ENCODE peak calls at places on chromosomes 11 and 22, in seven cellular contexts. One of them, this sample, is unnamed.

GRCh38 chr22:22030493-22031182 is 48.1 kb upstream of the TOP3B start:
- DNase-seq in NCI-H774: no peak
- DNase-seq in glutamatergic neuron: peak; percentile 33
- DNase-seq in activated CD4-positive, alpha-beta T cell treated with anti-CD3 and anti-CD28 coated beads for 24 hours: no peak
- DNase-seq in NCI-H187: no peak
- DNase-seq in CD8-positive, alpha-beta memory T cell: no peak
- DNase-seq in stimulated activated CD4-positive, alpha-beta T cell treated with anti-CD3 and anti-CD28 coated beads, Interleukin-2, amount 100 ng/mL, for 24 hours: peak; percentile 4
- DNase-seq in this sample: peak; percentile 57

GRCh38 chr22:22881116-22882032 is 6.2 kb upstream of the IGLL5 start:
- DNase-seq in NCI-H774: peak; percentile 36
- DNase-seq in glutamatergic neuron: no peak
- DNase-seq in activated CD4-positive, alpha-beta T cell treated with anti-CD3 and anti-CD28 coated beads for 24 hours: no peak
- DNase-seq in NCI-H187: no peak
- DNase-seq in CD8-positive, alpha-beta memory T cell: no peak
- DNase-seq in stimulated activated CD4-positive, alpha-beta T cell treated with anti-CD3 and anti-CD28 coated beads, Interleukin-2, amount 100 ng/mL, for 24 hours: no peak
- DNase-seq in this sample: no peak

GRCh38 chr11:123235117-123235686 is 40.2 kb upstream of the CLMP start:
- DNase-seq in NCI-H774: no peak
- DNase-seq in glutamatergic neuron: peak; percentile 61
- DNase-seq in activated CD4-positive, alpha-beta T cell treated with anti-CD3 and anti-CD28 coated beads for 24 hours: peak; percentile 16
- DNase-seq in NCI-H187: no peak
- DNase-seq in CD8-positive, alpha-beta memory T cell: no peak
- DNase-seq in stimulated activated CD4-positive, alpha-beta T cell treated with anti-CD3 and anti-CD28 coated beads, Interleukin-2, amount 100 ng/mL, for 24 hours: peak; percentile 62
- DNase-seq in this sample: peak; percentile 61

GRCh38 chr11:73262851-73263495 is 9.2 kb upstream of the P2RY6 start:
- DNase-seq in NCI-H774: no peak
- DNase-seq in glutamatergic neuron: no peak
- DNase-seq in activated CD4-positive, alpha-beta T cell treated with anti-CD3 and anti-CD28 coated beads for 24 hours: no peak
- DNase-seq in NCI-H187: no peak
- DNase-seq in CD8-positive, alpha-beta memory T cell: no peak
- DNase-seq in stimulated activated CD4-positive, alpha-beta T cell treated with anti-CD3 and anti-CD28 coated beads, Interleukin-2, amount 100 ng/mL, for 24 hours: no peak
- DNase-seq in this sample: no peak

GRCh38 chr11:1341928-1342524 is 32.6 kb upstream of the TOLLIP start:
- DNase-seq in NCI-H774: no peak
- DNase-seq in glutamatergic neuron: no peak
- DNase-seq in activated CD4-positive, alpha-beta T cell treated with anti-CD3 and anti-CD28 coated beads for 24 hours: no peak
- DNase-seq in NCI-H187: no peak
- DNase-seq in CD8-positive, alpha-beta memory T cell: no peak
- DNase-seq in stimulated activated CD4-positive, alpha-beta T cell treated with anti-CD3 and anti-CD28 coated beads, Interleukin-2, amount 100 ng/mL, for 24 hours: no peak
- DNase-seq in this sample: no peak

GRCh38 chr11:119389611-119390254 is 8.2 kb upstream of the USP2 start:
- DNase-seq in NCI-H774: peak; percentile 31
- DNase-seq in glutamatergic neuron: no peak
- DNase-seq in activated CD4-positive, alpha-beta T cell treated with anti-CD3 and anti-CD28 coated beads for 24 hours: no peak
- DNase-seq in NCI-H187: no peak
- DNase-seq in CD8-positive, alpha-beta memory T cell: no peak
- DNase-seq in stimulated activated CD4-positive, alpha-beta T cell treated with anti-CD3 and anti-CD28 coated beads, Interleukin-2, amount 100 ng/mL, for 24 hours: no peak
- DNase-seq in this sample: peak; percentile 71

GRCh38 chr11:80955588-80955987 is 1514.8 kb upstream of the TENM4 start:
- DNase-seq in NCI-H774: no peak
- DNase-seq in glutamatergic neuron: no peak
- DNase-seq in activated CD4-positive, alpha-beta T cell treated with anti-CD3 and anti-CD28 coated beads for 24 hours: no peak
- DNase-seq in NCI-H187: no peak
- DNase-seq in CD8-positive, alpha-beta memory T cell: no peak
- DNase-seq in stimulated activated CD4-positive, alpha-beta T cell treated with anti-CD3 and anti-CD28 coated beads, Interleukin-2, amount 100 ng/mL, for 24 hours: no peak
- DNase-seq in this sample: peak; percentile 69

GRCh38 chr11:1882265-1883238 is 9.1 kb downstream of the PRR33 start:
- DNase-seq in NCI-H774: peak; percentile 44
- DNase-seq in glutamatergic neuron: peak; percentile 91
- DNase-seq in activated CD4-positive, alpha-beta T cell treated with anti-CD3 and anti-CD28 coated beads for 24 hours: peak; percentile 82
- DNase-seq in NCI-H187: no peak
- DNase-seq in CD8-positive, alpha-beta memory T cell: peak; percentile 75
- DNase-seq in stimulated activated CD4-positive, alpha-beta T cell treated with anti-CD3 and anti-CD28 coated beads, Interleukin-2, amount 100 ng/mL, for 24 hours: peak; percentile 89
- DNase-seq in this sample: peak; percentile 77

GRCh38 chr22:47160141-47160541 is 397.7 kb downstream of the TBC1D22A start:
- DNase-seq in NCI-H774: no peak
- DNase-seq in glutamatergic neuron: peak; percentile 11
- DNase-seq in activated CD4-positive, alpha-beta T cell treated with anti-CD3 and anti-CD28 coated beads for 24 hours: no peak
- DNase-seq in NCI-H187: no peak
- DNase-seq in CD8-positive, alpha-beta memory T cell: no peak
- DNase-seq in stimulated activated CD4-positive, alpha-beta T cell treated with anti-CD3 and anti-CD28 coated beads, Interleukin-2, amount 100 ng/mL, for 24 hours: no peak
- DNase-seq in this sample: no peak

GRCh38 chr22:42080287-42080686 is 787 bp downstream of the SMDT1 start:
- DNase-seq in NCI-H774: no peak
- DNase-seq in glutamatergic neuron: no peak
- DNase-seq in activated CD4-positive, alpha-beta T cell treated with anti-CD3 and anti-CD28 coated beads for 24 hours: no peak
- DNase-seq in NCI-H187: no peak
- DNase-seq in CD8-positive, alpha-beta memory T cell: no peak
- DNase-seq in stimulated activated CD4-positive, alpha-beta T cell treated with anti-CD3 and anti-CD28 coated beads, Interleukin-2, amount 100 ng/mL, for 24 hours: no peak
- DNase-seq in this sample: peak; percentile 25

GRCh38 chr11:125064070-125064469 is 965 bp downstream of the SLC37A2 start:
- DNase-seq in NCI-H774: no peak
- DNase-seq in glutamatergic neuron: no peak
- DNase-seq in activated CD4-positive, alpha-beta T cell treated with anti-CD3 and anti-CD28 coated beads for 24 hours: no peak
- DNase-seq in NCI-H187: no peak
- DNase-seq in CD8-positive, alpha-beta memory T cell: no peak
- DNase-seq in stimulated activated CD4-positive, alpha-beta T cell treated with anti-CD3 and anti-CD28 coated beads, Interleukin-2, amount 100 ng/mL, for 24 hours: no peak
- DNase-seq in this sample: no peak

GRCh38 chr22:44181912-44182590 is 1.3 kb downstream of the PARVG start:
- DNase-seq in NCI-H774: no peak
- DNase-seq in glutamatergic neuron: no peak
- DNase-seq in activated CD4-positive, alpha-beta T cell treated with anti-CD3 and anti-CD28 coated beads for 24 hours: no peak
- DNase-seq in NCI-H187: no peak
- DNase-seq in CD8-positive, alpha-beta memory T cell: peak; percentile 8
- DNase-seq in stimulated activated CD4-positive, alpha-beta T cell treated with anti-CD3 and anti-CD28 coated beads, Interleukin-2, amount 100 ng/mL, for 24 hours: peak; percentile 38
- DNase-seq in this sample: no peak

GRCh38 chr11:66891849-66892660 is 35.2 kb downstream of the LRFN4 start:
- DNase-seq in NCI-H774: no peak
- DNase-seq in glutamatergic neuron: no peak
- DNase-seq in activated CD4-positive, alpha-beta T cell treated with anti-CD3 and anti-CD28 coated beads for 24 hours: peak; percentile 33
- DNase-seq in NCI-H187: no peak
- DNase-seq in CD8-positive, alpha-beta memory T cell: no peak
- DNase-seq in stimulated activated CD4-positive, alpha-beta T cell treated with anti-CD3 and anti-CD28 coated beads, Interleukin-2, amount 100 ng/mL, for 24 hours: peak; percentile 64
- DNase-seq in this sample: peak; percentile 96

GRCh38 chr11:93133710-93134109 is 64.1 kb downstream of the SLC36A4 start:
- DNase-seq in NCI-H774: no peak
- DNase-seq in glutamatergic neuron: no peak
- DNase-seq in activated CD4-positive, alpha-beta T cell treated with anti-CD3 and anti-CD28 coated beads for 24 hours: no peak
- DNase-seq in NCI-H187: no peak
- DNase-seq in CD8-positive, alpha-beta memory T cell: no peak
- DNase-seq in stimulated activated CD4-positive, alpha-beta T cell treated with anti-CD3 and anti-CD28 coated beads, Interleukin-2, amount 100 ng/mL, for 24 hours: no peak
- DNase-seq in this sample: no peak

GRCh38 chr11:2718817-2719438 is 19.1 kb upstream of the KCNQ1OT1 start:
- DNase-seq in NCI-H774: no peak
- DNase-seq in glutamatergic neuron: no peak
- DNase-seq in activated CD4-positive, alpha-beta T cell treated with anti-CD3 and anti-CD28 coated beads for 24 hours: no peak
- DNase-seq in NCI-H187: no peak
- DNase-seq in CD8-positive, alpha-beta memory T cell: no peak
- DNase-seq in stimulated activated CD4-positive, alpha-beta T cell treated with anti-CD3 and anti-CD28 coated beads, Interleukin-2, amount 100 ng/mL, for 24 hours: no peak
- DNase-seq in this sample: no peak

GRCh38 chr11:10688401-10688800 is 5.2 kb downstream of the IRAG1 start:
- DNase-seq in NCI-H774: no peak
- DNase-seq in glutamatergic neuron: no peak
- DNase-seq in activated CD4-positive, alpha-beta T cell treated with anti-CD3 and anti-CD28 coated beads for 24 hours: no peak
- DNase-seq in NCI-H187: no peak
- DNase-seq in CD8-positive, alpha-beta memory T cell: no peak
- DNase-seq in stimulated activated CD4-positive, alpha-beta T cell treated with anti-CD3 and anti-CD28 coated beads, Interleukin-2, amount 100 ng/mL, for 24 hours: no peak
- DNase-seq in this sample: peak; percentile 45

GRCh38 chr22:29072979-29073617 is at the start of gene KREMEN1:
- DNase-seq in NCI-H774: no peak
- DNase-seq in glutamatergic neuron: peak; percentile 35
- DNase-seq in activated CD4-positive, alpha-beta T cell treated with anti-CD3 and anti-CD28 coated beads for 24 hours: no peak
- DNase-seq in NCI-H187: no peak
- DNase-seq in CD8-positive, alpha-beta memory T cell: no peak
- DNase-seq in stimulated activated CD4-positive, alpha-beta T cell treated with anti-CD3 and anti-CD28 coated beads, Interleukin-2, amount 100 ng/mL, for 24 hours: no peak
- DNase-seq in this sample: no peak

GRCh38 chr11:5624489-5625278 is at the start of gene TRIM34:
- DNase-seq in NCI-H774: peak; percentile 28
- DNase-seq in glutamatergic neuron: no peak
- DNase-seq in activated CD4-positive, alpha-beta T cell treated with anti-CD3 and anti-CD28 coated beads for 24 hours: peak; percentile 40
- DNase-seq in NCI-H187: no peak
- DNase-seq in CD8-positive, alpha-beta memory T cell: peak; percentile 36
- DNase-seq in stimulated activated CD4-positive, alpha-beta T cell treated with anti-CD3 and anti-CD28 coated beads, Interleukin-2, amount 100 ng/mL, for 24 hours: peak; percentile 42
- DNase-seq in this sample: peak; percentile 51

GRCh38 chr22:38257170-38257569 is 15.6 kb downstream of the TMEM184B start:
- DNase-seq in NCI-H774: no peak
- DNase-seq in glutamatergic neuron: no peak
- DNase-seq in activated CD4-positive, alpha-beta T cell treated with anti-CD3 and anti-CD28 coated beads for 24 hours: no peak
- DNase-seq in NCI-H187: no peak
- DNase-seq in CD8-positive, alpha-beta memory T cell: no peak
- DNase-seq in stimulated activated CD4-positive, alpha-beta T cell treated with anti-CD3 and anti-CD28 coated beads, Interleukin-2, amount 100 ng/mL, for 24 hours: no peak
- DNase-seq in this sample: no peak

GRCh38 chr11:122202161-122202950 is 86.3 kb upstream of the BLID start:
- DNase-seq in NCI-H774: no peak
- DNase-seq in glutamatergic neuron: no peak
- DNase-seq in activated CD4-positive, alpha-beta T cell treated with anti-CD3 and anti-CD28 coated beads for 24 hours: no peak
- DNase-seq in NCI-H187: no peak
- DNase-seq in CD8-positive, alpha-beta memory T cell: no peak
- DNase-seq in stimulated activated CD4-positive, alpha-beta T cell treated with anti-CD3 and anti-CD28 coated beads, Interleukin-2, amount 100 ng/mL, for 24 hours: no peak
- DNase-seq in this sample: no peak

GRCh38 chr22:29626497-29627195 is 23.2 kb downstream of the NF2 start:
- DNase-seq in NCI-H774: no peak
- DNase-seq in glutamatergic neuron: no peak
- DNase-seq in activated CD4-positive, alpha-beta T cell treated with anti-CD3 and anti-CD28 coated beads for 24 hours: no peak
- DNase-seq in NCI-H187: no peak
- DNase-seq in CD8-positive, alpha-beta memory T cell: no peak
- DNase-seq in stimulated activated CD4-positive, alpha-beta T cell treated with anti-CD3 and anti-CD28 coated beads, Interleukin-2, amount 100 ng/mL, for 24 hours: no peak
- DNase-seq in this sample: no peak

GRCh38 chr11:88849368-88849767 is 216.4 kb downstream of the GRM5 start:
- DNase-seq in NCI-H774: no peak
- DNase-seq in glutamatergic neuron: no peak
- DNase-seq in activated CD4-positive, alpha-beta T cell treated with anti-CD3 and anti-CD28 coated beads for 24 hours: no peak
- DNase-seq in NCI-H187: no peak
- DNase-seq in CD8-positive, alpha-beta memory T cell: no peak
- DNase-seq in stimulated activated CD4-positive, alpha-beta T cell treated with anti-CD3 and anti-CD28 coated beads, Interleukin-2, amount 100 ng/mL, for 24 hours: no peak
- DNase-seq in this sample: no peak

GRCh38 chr11:78660451-78660850 is 85.8 kb upstream of the NARS2 start:
- DNase-seq in NCI-H774: no peak
- DNase-seq in glutamatergic neuron: no peak
- DNase-seq in activated CD4-positive, alpha-beta T cell treated with anti-CD3 and anti-CD28 coated beads for 24 hours: no peak
- DNase-seq in NCI-H187: no peak
- DNase-seq in CD8-positive, alpha-beta memory T cell: no peak
- DNase-seq in stimulated activated CD4-positive, alpha-beta T cell treated with anti-CD3 and anti-CD28 coated beads, Interleukin-2, amount 100 ng/mL, for 24 hours: no peak
- DNase-seq in this sample: no peak

GRCh38 chr11:13668957-13669521 is 571 bp downstream of the FAR1 start:
- DNase-seq in NCI-H774: peak; percentile 31
- DNase-seq in glutamatergic neuron: peak; percentile 71
- DNase-seq in activated CD4-positive, alpha-beta T cell treated with anti-CD3 and anti-CD28 coated beads for 24 hours: no peak
- DNase-seq in NCI-H187: no peak
- DNase-seq in CD8-positive, alpha-beta memory T cell: no peak
- DNase-seq in stimulated activated CD4-positive, alpha-beta T cell treated with anti-CD3 and anti-CD28 coated beads, Interleukin-2, amount 100 ng/mL, for 24 hours: peak; percentile 56
- DNase-seq in this sample: peak; percentile 65

GRCh38 chr11:34840736-34841386 is 75.3 kb downstream of the APIP start:
- DNase-seq in NCI-H774: no peak
- DNase-seq in glutamatergic neuron: no peak
- DNase-seq in activated CD4-positive, alpha-beta T cell treated with anti-CD3 and anti-CD28 coated beads for 24 hours: no peak
- DNase-seq in NCI-H187: no peak
- DNase-seq in CD8-positive, alpha-beta memory T cell: no peak
- DNase-seq in stimulated activated CD4-positive, alpha-beta T cell treated with anti-CD3 and anti-CD28 coated beads, Interleukin-2, amount 100 ng/mL, for 24 hours: peak; percentile 18
- DNase-seq in this sample: peak; percentile 82

GRCh38 chr11:32829680-32830412 is at the start of gene PRRG4:
- DNase-seq in NCI-H774: peak; percentile 72
- DNase-seq in glutamatergic neuron: peak; percentile 62
- DNase-seq in activated CD4-positive, alpha-beta T cell treated with anti-CD3 and anti-CD28 coated beads for 24 hours: no peak
- DNase-seq in NCI-H187: peak; percentile 69
- DNase-seq in CD8-positive, alpha-beta memory T cell: peak; percentile 7
- DNase-seq in stimulated activated CD4-positive, alpha-beta T cell treated with anti-CD3 and anti-CD28 coated beads, Interleukin-2, amount 100 ng/mL, for 24 hours: peak; percentile 67
- DNase-seq in this sample: peak; percentile 72

GRCh38 chr11:133078591-133079179 is 453.6 kb downstream of the OPCML start:
- DNase-seq in NCI-H774: peak; percentile 20
- DNase-seq in glutamatergic neuron: peak; percentile 78
- DNase-seq in activated CD4-positive, alpha-beta T cell treated with anti-CD3 and anti-CD28 coated beads for 24 hours: no peak
- DNase-seq in NCI-H187: no peak
- DNase-seq in CD8-positive, alpha-beta memory T cell: no peak
- DNase-seq in stimulated activated CD4-positive, alpha-beta T cell treated with anti-CD3 and anti-CD28 coated beads, Interleukin-2, amount 100 ng/mL, for 24 hours: peak; percentile 45
- DNase-seq in this sample: peak; percentile 64

GRCh38 chr22:39090426-39091064 is 6.5 kb upstream of the APOBEC3H start:
- DNase-seq in NCI-H774: no peak
- DNase-seq in glutamatergic neuron: no peak
- DNase-seq in activated CD4-positive, alpha-beta T cell treated with anti-CD3 and anti-CD28 coated beads for 24 hours: peak; percentile 56
- DNase-seq in NCI-H187: no peak
- DNase-seq in CD8-positive, alpha-beta memory T cell: peak; percentile 85
- DNase-seq in stimulated activated CD4-positive, alpha-beta T cell treated with anti-CD3 and anti-CD28 coated beads, Interleukin-2, amount 100 ng/mL, for 24 hours: peak; percentile 73
- DNase-seq in this sample: no peak

GRCh38 chr11:27596802-27597201 is 90.2 kb upstream of the LIN7C start:
- DNase-seq in NCI-H774: no peak
- DNase-seq in glutamatergic neuron: no peak
- DNase-seq in activated CD4-positive, alpha-beta T cell treated with anti-CD3 and anti-CD28 coated beads for 24 hours: no peak
- DNase-seq in NCI-H187: no peak
- DNase-seq in CD8-positive, alpha-beta memory T cell: no peak
- DNase-seq in stimulated activated CD4-positive, alpha-beta T cell treated with anti-CD3 and anti-CD28 coated beads, Interleukin-2, amount 100 ng/mL, for 24 hours: no peak
- DNase-seq in this sample: no peak

GRCh38 chr11:99513368-99513767 is 492.6 kb downstream of the CNTN5 start:
- DNase-seq in NCI-H774: no peak
- DNase-seq in glutamatergic neuron: no peak
- DNase-seq in activated CD4-positive, alpha-beta T cell treated with anti-CD3 and anti-CD28 coated beads for 24 hours: no peak
- DNase-seq in NCI-H187: no peak
- DNase-seq in CD8-positive, alpha-beta memory T cell: no peak
- DNase-seq in stimulated activated CD4-positive, alpha-beta T cell treated with anti-CD3 and anti-CD28 coated beads, Interleukin-2, amount 100 ng/mL, for 24 hours: no peak
- DNase-seq in this sample: no peak

GRCh38 chr11:63592975-63593395 is 21.2 kb downstream of the PLAAT3 start:
- DNase-seq in NCI-H774: no peak
- DNase-seq in glutamatergic neuron: peak; percentile 40
- DNase-seq in activated CD4-positive, alpha-beta T cell treated with anti-CD3 and anti-CD28 coated beads for 24 hours: no peak
- DNase-seq in NCI-H187: no peak
- DNase-seq in CD8-positive, alpha-beta memory T cell: no peak
- DNase-seq in stimulated activated CD4-positive, alpha-beta T cell treated with anti-CD3 and anti-CD28 coated beads, Interleukin-2, amount 100 ng/mL, for 24 hours: no peak
- DNase-seq in this sample: peak; percentile 62

GRCh38 chr11:1054143-1055108 is 17.9 kb upstream of the MUC6 start:
- DNase-seq in NCI-H774: no peak
- DNase-seq in glutamatergic neuron: no peak
- DNase-seq in activated CD4-positive, alpha-beta T cell treated with anti-CD3 and anti-CD28 coated beads for 24 hours: no peak
- DNase-seq in NCI-H187: no peak
- DNase-seq in CD8-positive, alpha-beta memory T cell: no peak
- DNase-seq in stimulated activated CD4-positive, alpha-beta T cell treated with anti-CD3 and anti-CD28 coated beads, Interleukin-2, amount 100 ng/mL, for 24 hours: no peak
- DNase-seq in this sample: no peak

GRCh38 chr22:30865656-30866055 is 102.9 kb downstream of the MORC2 start:
- DNase-seq in NCI-H774: no peak
- DNase-seq in glutamatergic neuron: no peak
- DNase-seq in activated CD4-positive, alpha-beta T cell treated with anti-CD3 and anti-CD28 coated beads for 24 hours: no peak
- DNase-seq in NCI-H187: no peak
- DNase-seq in CD8-positive, alpha-beta memory T cell: no peak
- DNase-seq in stimulated activated CD4-positive, alpha-beta T cell treated with anti-CD3 and anti-CD28 coated beads, Interleukin-2, amount 100 ng/mL, for 24 hours: no peak
- DNase-seq in this sample: no peak

GRCh38 chr11:69437001-69437875 is 44.2 kb upstream of the LINC01488 start:
- DNase-seq in NCI-H774: no peak
- DNase-seq in glutamatergic neuron: no peak
- DNase-seq in activated CD4-positive, alpha-beta T cell treated with anti-CD3 and anti-CD28 coated beads for 24 hours: no peak
- DNase-seq in NCI-H187: no peak
- DNase-seq in CD8-positive, alpha-beta memory T cell: no peak
- DNase-seq in stimulated activated CD4-positive, alpha-beta T cell treated with anti-CD3 and anti-CD28 coated beads, Interleukin-2, amount 100 ng/mL, for 24 hours: no peak
- DNase-seq in this sample: peak; percentile 91

GRCh38 chr22:29073618-29074275 is 912 bp downstream of the KREMEN1 start:
- DNase-seq in NCI-H774: no peak
- DNase-seq in glutamatergic neuron: peak; percentile 68
- DNase-seq in activated CD4-positive, alpha-beta T cell treated with anti-CD3 and anti-CD28 coated beads for 24 hours: no peak
- DNase-seq in NCI-H187: no peak
- DNase-seq in CD8-positive, alpha-beta memory T cell: no peak
- DNase-seq in stimulated activated CD4-positive, alpha-beta T cell treated with anti-CD3 and anti-CD28 coated beads, Interleukin-2, amount 100 ng/mL, for 24 hours: peak; percentile 21
- DNase-seq in this sample: peak; percentile 68

This sample was measured in mesendoderm.